ENCODE peak calls at places on chromosomes 13 and 19, in five cellular contexts. One of them, this sample, is unnamed. For H3K27me3, the result is how much of the 10 kb centered on the place peaks cover.

GRCh38 chr19:40398417-40399056 is 8.6 kb upstream of the HIPK4 start:
- DNase-seq in PC-3: no peak
- DNase-seq in lung: peak
- DNase-seq in tibial nerve: no peak
- DNase-seq in IMR-90: no peak
- DNase-seq in this sample: peak

GRCh38 chr13:108643646-108644353 is 14.4 kb downstream of the MYO16 start:
- DNase-seq in PC-3: no peak
- DNase-seq in lung: no peak
- DNase-seq in tibial nerve: no peak
- DNase-seq in IMR-90: no peak
- DNase-seq in this sample: no peak

GRCh38 chr13:38686635-38687245 is at the start of gene FREM2:
- DNase-seq in PC-3: peak
- DNase-seq in lung: peak
- DNase-seq in tibial nerve: no peak
- DNase-seq in IMR-90: no peak
- DNase-seq in this sample: peak

GRCh38 chr19:17977488-17977887 is 10.6 kb downstream of the KCNN1 start:
- DNase-seq in PC-3: no peak
- DNase-seq in lung: no peak
- DNase-seq in tibial nerve: no peak
- DNase-seq in IMR-90: no peak
- DNase-seq in this sample: no peak

GRCh38 chr19:43623889-43624670 is 4.7 kb upstream of the ZNF428 start:
- DNase-seq in PC-3: no peak
- DNase-seq in lung: no peak
- DNase-seq in tibial nerve: no peak
- DNase-seq in IMR-90: no peak
- DNase-seq in this sample: no peak

GRCh38 chr13:113407531-113408393 is 43.8 kb upstream of the GRTP1 start:
- DNase-seq in PC-3: no peak
- DNase-seq in lung: no peak
- DNase-seq in tibial nerve: peak
- DNase-seq in IMR-90: no peak
- DNase-seq in this sample: no peak

GRCh38 chr19:6718741-6719539 is 1.5 kb downstream of the C3 start:
- DNase-seq in PC-3: peak
- DNase-seq in lung: peak
- DNase-seq in tibial nerve: no peak
- DNase-seq in IMR-90: no peak
- DNase-seq in this sample: no peak

GRCh38 chr19:38617764-38618589 is at the start of gene MAP4K1:
- DNase-seq in PC-3: no peak
- DNase-seq in lung: no peak
- DNase-seq in tibial nerve: no peak
- DNase-seq in IMR-90: no peak
- DNase-seq in this sample: no peak

GRCh38 chr13:35714588-35714987 is 238.1 kb upstream of the MAB21L1 start:
- DNase-seq in PC-3: no peak
- DNase-seq in lung: no peak
- DNase-seq in tibial nerve: no peak
- DNase-seq in IMR-90: no peak
- DNase-seq in this sample: no peak

GRCh38 chr13:30186644-30187431 is 120.5 kb downstream of the KATNAL1 start:
- DNase-seq in PC-3: no peak
- DNase-seq in lung: no peak
- DNase-seq in tibial nerve: no peak
- DNase-seq in IMR-90: peak
- DNase-seq in this sample: no peak

GRCh38 chr19:1780272-1780957 is 27.1 kb downstream of the ONECUT3 start:
- DNase-seq in PC-3: peak
- DNase-seq in lung: no peak
- DNase-seq in tibial nerve: no peak
- DNase-seq in IMR-90: peak
- DNase-seq in this sample: no peak

GRCh38 chr19:42311612-42312160 is 1.4 kb upstream of the TMEM145 start:
- DNase-seq in PC-3: no peak
- DNase-seq in lung: no peak
- DNase-seq in tibial nerve: no peak
- DNase-seq in IMR-90: no peak
- DNase-seq in this sample: no peak

GRCh38 chr13:34951528-34951927 is 9.5 kb downstream of the NBEA start:
- DNase-seq in PC-3: no peak
- DNase-seq in lung: no peak
- DNase-seq in tibial nerve: no peak
- DNase-seq in IMR-90: no peak
- DNase-seq in this sample: no peak

GRCh38 chr19:1259873-1260748 is 9.0 kb upstream of the CIRBP start:
- DNase-seq in PC-3: no peak
- DNase-seq in lung: no peak
- DNase-seq in tibial nerve: no peak
- DNase-seq in IMR-90: no peak
- DNase-seq in this sample: no peak

GRCh38 chr19:16412596-16413355 is 59.0 kb downstream of the EPS15L1 start:
- DNase-seq in PC-3: no peak
- DNase-seq in lung: no peak
- DNase-seq in tibial nerve: no peak
- DNase-seq in IMR-90: no peak
- DNase-seq in this sample: no peak

GRCh38 chr13:74570046-74570445 is 435.8 kb upstream of the KLF12 start:
- DNase-seq in PC-3: no peak
- DNase-seq in lung: no peak
- DNase-seq in tibial nerve: no peak
- DNase-seq in IMR-90: no peak
- DNase-seq in this sample: no peak

GRCh38 chr19:45848922-45849321 is 14.0 kb downstream of the SYMPK start:
- DNase-seq in PC-3: peak
- DNase-seq in lung: no peak
- DNase-seq in tibial nerve: no peak
- DNase-seq in IMR-90: no peak
- DNase-seq in this sample: no peak

GRCh38 chr13:81304121-81304659 is 963.3 kb upstream of the SPRY2 start:
- DNase-seq in PC-3: peak
- DNase-seq in lung: no peak
- DNase-seq in tibial nerve: no peak
- DNase-seq in IMR-90: no peak
- DNase-seq in this sample: no peak

GRCh38 chr13:113061796-113062425 is 43.7 kb upstream of the F7 start:
- DNase-seq in PC-3: no peak
- DNase-seq in lung: no peak
- DNase-seq in tibial nerve: no peak
- DNase-seq in IMR-90: no peak
- DNase-seq in this sample: no peak

GRCh38 chr19:17294051-17294891 is 9.0 kb downstream of the ABHD8 start:
- DNase-seq in PC-3: no peak
- DNase-seq in lung: no peak
- DNase-seq in tibial nerve: no peak
- DNase-seq in IMR-90: no peak
- DNase-seq in this sample: no peak

GRCh38 chr19:50003810-50004419 is 21.3 kb downstream of the VRK3 start:
- DNase-seq in PC-3: peak
- DNase-seq in lung: peak
- DNase-seq in tibial nerve: no peak
- DNase-seq in IMR-90: peak
- DNase-seq in this sample: peak

GRCh38 chr13:60230593-60230992 is 66.9 kb upstream of the DIAPH3 start:
- DNase-seq in PC-3: no peak
- DNase-seq in lung: no peak
- DNase-seq in tibial nerve: no peak
- DNase-seq in IMR-90: peak
- DNase-seq in this sample: no peak

GRCh38 chr19:36573948-36574726 is 1.0 kb upstream of the ZNF529 start:
- DNase-seq in PC-3: peak
- DNase-seq in lung: no peak
- DNase-seq in tibial nerve: no peak
- DNase-seq in IMR-90: peak
- DNase-seq in this sample: no peak

GRCh38 chr13:94327318-94327717 is 152.2 kb downstream of the DCT start:
- DNase-seq in PC-3: no peak
- DNase-seq in lung: no peak
- DNase-seq in tibial nerve: no peak
- DNase-seq in IMR-90: no peak
- DNase-seq in this sample: peak

GRCh38 chr13:92896842-92897241 is 329.8 kb upstream of the GPC6 start:
- DNase-seq in PC-3: peak
- DNase-seq in lung: no peak
- DNase-seq in tibial nerve: no peak
- DNase-seq in IMR-90: peak
- DNase-seq in this sample: no peak

GRCh38 chr19:45657520-45658163 is 10.4 kb upstream of the GIPR start:
- DNase-seq in PC-3: no peak
- DNase-seq in lung: no peak
- DNase-seq in tibial nerve: no peak
- DNase-seq in IMR-90: no peak
- DNase-seq in this sample: no peak

GRCh38 chr19:40219721-40220276 is 1.6 kb upstream of the TTC9B start:
- DNase-seq in PC-3: peak
- DNase-seq in lung: no peak
- DNase-seq in tibial nerve: no peak
- DNase-seq in IMR-90: peak
- DNase-seq in this sample: peak

GRCh38 chr19:34274284-34274826 is 20.0 kb downstream of the GARRE1 start:
- DNase-seq in PC-3: no peak
- DNase-seq in lung: no peak
- DNase-seq in tibial nerve: no peak
- DNase-seq in IMR-90: peak
- DNase-seq in this sample: no peak

GRCh38 chr19:17260842-17261325 is 3.7 kb downstream of the USHBP1 start:
- DNase-seq in PC-3: peak
- DNase-seq in lung: peak
- DNase-seq in tibial nerve: peak
- DNase-seq in IMR-90: peak
- DNase-seq in this sample: no peak

GRCh38 chr19:20422616-20423205 is 142.9 kb downstream of the ZNF737 start:
- DNase-seq in PC-3: no peak
- DNase-seq in lung: no peak
- DNase-seq in tibial nerve: no peak
- DNase-seq in IMR-90: no peak
- DNase-seq in this sample: no peak

GRCh38 chr19:48717059-48717395 is 2.5 kb downstream of the MAMSTR start:
- DNase-seq in PC-3: no peak
- DNase-seq in lung: no peak
- DNase-seq in tibial nerve: no peak
- DNase-seq in IMR-90: peak
- DNase-seq in this sample: no peak
- H3K4me3 ChIP-seq in PC-3: no peak
- H3K4me3 ChIP-seq in lung: no peak
- H3K4me3 ChIP-seq in tibial nerve: peak
- H3K4me3 ChIP-seq in IMR-90: peak
- H3K4me3 ChIP-seq in this sample: no peak

GRCh38 chr13:57799624-57800023 is 168.1 kb downstream of the PCDH17 start:
- DNase-seq in PC-3: no peak
- DNase-seq in lung: no peak
- DNase-seq in tibial nerve: no peak
- DNase-seq in IMR-90: no peak
- DNase-seq in this sample: no peak
- TF ChIP-seq CTCF in PC-3: no peak
- TF ChIP-seq CTCF in lung: no peak
- TF ChIP-seq CTCF in tibial nerve: no peak
- TF ChIP-seq CTCF in IMR-90: no peak
- TF ChIP-seq CTCF in this sample: no peak

DNA sequence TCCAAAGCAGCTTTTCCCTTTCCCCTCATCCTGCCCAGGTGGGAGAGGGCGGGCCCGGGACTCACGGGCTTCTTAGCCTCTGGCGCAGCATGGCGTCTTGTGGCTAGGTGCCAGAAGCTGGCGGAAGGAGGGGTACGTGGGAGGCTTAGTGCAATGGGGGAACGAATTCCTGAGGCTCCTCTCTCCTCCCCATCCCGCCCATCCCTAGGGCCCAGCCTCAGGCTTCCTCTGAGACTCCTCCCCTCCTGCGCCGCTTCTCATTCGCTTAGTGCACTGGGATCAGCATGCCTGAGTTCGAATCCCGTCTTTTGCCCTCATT is 297.8 kb downstream of the ZNF536 start:
- DNase-seq in PC-3: no peak
- DNase-seq in lung: no peak
- DNase-seq in tibial nerve: no peak
- DNase-seq in IMR-90: no peak
- DNase-seq in this sample: no peak
- H3K27me3 ChIP-seq in PC-3: under half
- H3K27me3 ChIP-seq in lung: under half
- H3K27me3 ChIP-seq in tibial nerve: under half
- H3K27me3 ChIP-seq in IMR-90: under half
- H3K27me3 ChIP-seq in this sample: under half

GRCh38 chr19:5624154-5624663 is 1.3 kb downstream of the SAFB start:
- DNase-seq in PC-3: peak
- DNase-seq in lung: peak
- DNase-seq in tibial nerve: peak
- DNase-seq in IMR-90: peak
- DNase-seq in this sample: no peak

GRCh38 chr19:5623397-5624153 is 692 bp downstream of the SAFB start:
- DNase-seq in PC-3: no peak
- DNase-seq in lung: no peak
- DNase-seq in tibial nerve: no peak
- DNase-seq in IMR-90: no peak
- DNase-seq in this sample: no peak

GRCh38 chr19:5622465-5623396 is at the start of the genes SAFB and SAFB2:
- DNase-seq in PC-3: peak
- DNase-seq in lung: peak
- DNase-seq in tibial nerve: peak
- DNase-seq in IMR-90: peak
- DNase-seq in this sample: peak

GRCh38 chr19:5625641-5626040 is 2.8 kb downstream of the SAFB start:
- DNase-seq in PC-3: no peak
- DNase-seq in lung: no peak
- DNase-seq in tibial nerve: no peak
- DNase-seq in IMR-90: no peak
- DNase-seq in this sample: no peak

DNA sequence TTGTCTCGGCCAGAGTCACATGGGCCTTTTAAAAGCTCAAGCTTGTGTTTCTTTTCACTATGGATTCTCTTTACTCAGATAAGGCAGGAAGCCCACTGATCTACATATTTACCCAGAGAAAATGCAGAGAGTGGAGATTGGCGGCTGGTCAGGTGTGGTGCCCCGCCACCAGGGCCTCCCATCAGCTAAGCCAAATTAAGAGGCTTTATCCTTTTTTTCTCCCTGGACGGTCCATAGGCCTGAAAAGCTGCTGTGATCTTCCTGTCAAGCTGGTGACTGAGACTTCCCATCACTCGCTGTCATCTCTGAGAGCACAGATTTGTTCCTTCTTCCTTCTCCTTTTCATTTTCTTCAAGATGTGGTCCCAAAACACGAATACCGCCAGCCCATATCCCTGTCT is 1.9 kb downstream of the SAFB start:
- DNase-seq in PC-3: no peak
- DNase-seq in lung: no peak
- DNase-seq in tibial nerve: no peak
- DNase-seq in IMR-90: no peak
- DNase-seq in this sample: no peak
- H3K4me3 ChIP-seq in PC-3: peak
- H3K4me3 ChIP-seq in lung: no peak
- H3K4me3 ChIP-seq in tibial nerve: peak
- H3K4me3 ChIP-seq in IMR-90: peak
- H3K4me3 ChIP-seq in this sample: peak

GRCh38 chr19:47848871-47849473 is 10.1 kb upstream of the TPRX2 start:
- DNase-seq in PC-3: no peak
- DNase-seq in lung: no peak
- DNase-seq in tibial nerve: no peak
- DNase-seq in IMR-90: no peak
- DNase-seq in this sample: no peak
- TF ChIP-seq CTCF in PC-3: no peak
- TF ChIP-seq CTCF in lung: no peak
- TF ChIP-seq CTCF in tibial nerve: peak
- TF ChIP-seq CTCF in IMR-90: peak
- TF ChIP-seq CTCF in this sample: no peak

GRCh38 chr13:52739468-52740071 is at the start of gene CNMD:
- DNase-seq in PC-3: no peak
- DNase-seq in lung: no peak
- DNase-seq in tibial nerve: no peak
- DNase-seq in IMR-90: no peak
- DNase-seq in this sample: no peak
- H3K27me3 ChIP-seq in PC-3: under half
- H3K27me3 ChIP-seq in lung: under half
- H3K27me3 ChIP-seq in tibial nerve: under half
- H3K27me3 ChIP-seq in IMR-90: under half
- H3K27me3 ChIP-seq in this sample: under half